ENCODE peak calls at places on chromosomes 3 and 15, in four cellular contexts. R is NCI-H1694 treated with DMSO at 0.1 percent for 48 hours, O is astrocyte of the spinal cord, N is fibroblast of pulmonary artery. V is an unnamed sample.

GRCh38 chr3:56862352-56863062 is 60.8 kb upstream of the ARHGEF3 start:
- DNase-seq in R (no peak), O (peak), N (peak), V (no peak)

GRCh38 chr3:127791221-127791913 is 30.9 kb downstream of the MGLL start:
- DNase-seq in R (no peak), O (peak), N (peak), V (no peak)

GRCh38 chr3:10729439-10729838 is 86.6 kb upstream of the SLC6A11 start:
- DNase-seq in R (no peak), O (no peak), N (no peak), V (no peak)

GRCh38 chr3:140449591-140450256 is 228.1 kb upstream of the TRIM42 start:
- DNase-seq in R (no peak), O (no peak), N (no peak), V (no peak)

GRCh38 chr3:124552224-124552623 is 178.0 kb upstream of the UMPS start:
- DNase-seq in R (no peak), O (no peak), N (no peak), V (no peak)

GRCh38 chr3:188037116-188037718 is 116.7 kb upstream of the LPP start:
- DNase-seq in R (no peak), O (peak), N (peak), V (no peak)

GRCh38 chr3:69838217-69838616 is 99.0 kb downstream of the MITF start:
- DNase-seq in R (no peak), O (peak), N (peak), V (no peak)

GRCh38 chr3:65177879-65178484 is 490.2 kb upstream of the ADAMTS9 start:
- DNase-seq in R (peak), O (peak), N (peak), V (peak)

GRCh38 chr3:16240229-16241023 is 24.3 kb downstream of the DPH3 start:
- DNase-seq in R (no peak), O (peak), N (peak), V (no peak)

GRCh38 chr15:33154366-33155166 is 39.9 kb downstream of the FMN1 start:
- DNase-seq in R (no peak), O (peak), N (peak), V (no peak)

GRCh38 chr3:120344349-120344748 is 4.8 kb downstream of the LRRC58 start:
- DNase-seq in R (no peak), O (peak), N (peak), V (no peak)

GRCh38 chr3:59131016-59131771 is 81.4 kb upstream of the CFAP20DC start:
- DNase-seq in R (no peak), O (no peak), N (no peak), V (no peak)

GRCh38 chr15:29090617-29091466 is 178.8 kb downstream of the NSMCE3 start:
- DNase-seq in R (no peak), O (no peak), N (peak), V (no peak)

GRCh38 chr3:169509359-169509758 is 154.2 kb downstream of the MECOM start:
- DNase-seq in R (no peak), O (no peak), N (no peak), V (no peak)

GRCh38 chr15:64877435-64877834 is 34.3 kb upstream of the ANKDD1A start:
- DNase-seq in R (no peak), O (no peak), N (peak), V (no peak)

GRCh38 chr3:45524605-45525004 is 69.9 kb upstream of the LIMD1 start:
- DNase-seq in R (no peak), O (no peak), N (no peak), V (no peak)

GRCh38 chr15:38684461-38685000 is 119.9 kb upstream of the RASGRP1 start:
- DNase-seq in R (no peak), O (no peak), N (no peak), V (no peak)

GRCh38 chr3:148930785-148931184 is 60.6 kb upstream of the GYG1 start:
- DNase-seq in R (no peak), O (peak), N (no peak), V (no peak)

GRCh38 chr3:12891391-12891984 is 50.1 kb upstream of the RPL32 start:
- DNase-seq in R (no peak), O (no peak), N (no peak), V (no peak)

GRCh38 chr3:72892870-72893269 is 5.0 kb downstream of the GXYLT2 start:
- DNase-seq in R (no peak), O (peak), N (peak), V (no peak)

GRCh38 chr15:22257047-22257667 is 176.8 kb downstream of the OR4M2 start:
- DNase-seq in R (no peak), O (no peak), N (no peak), V (no peak)

GRCh38 chr3:99544819-99545281 is 93.5 kb upstream of the COL8A1 start:
- DNase-seq in R (no peak), O (no peak), N (peak), V (no peak)

GRCh38 chr3:138673641-138674040 is 65.1 kb downstream of the FAIM start:
- DNase-seq in R (no peak), O (peak), N (peak), V (no peak)

GRCh38 chr3:155738580-155739076 is 6.2 kb downstream of the PLCH1 start:
- DNase-seq in R (no peak), O (no peak), N (no peak), V (no peak)

GRCh38 chr3:15882577-15882976 is 84.8 kb upstream of the ANKRD28 start:
- DNase-seq in R (no peak), O (no peak), N (no peak), V (no peak)

GRCh38 chr3:122619040-122619439 is 41.6 kb downstream of the PARP15 start:
- DNase-seq in R (no peak), O (no peak), N (no peak), V (no peak)

GRCh38 chr15:78322243-78322642 is 17.9 kb upstream of the CRABP1 start:
- DNase-seq in R (no peak), O (peak), N (peak), V (no peak)

GRCh38 chr3:72018339-72018984 is 233.5 kb upstream of the PROK2 start:
- DNase-seq in R (no peak), O (no peak), N (no peak), V (no peak)

GRCh38 chr15:98812711-98813441 is 164.5 kb downstream of the IGF1R start:
- DNase-seq in R (no peak), O (no peak), N (peak), V (no peak)

V was measured in NCI-H1436 treated with DMSO at 0.1 percent for 48 hours.